ENCODE peak calls at places on chromosomes 12 and 14, in nine cellular contexts. One of them, this sample, is unnamed.

GRCh38 chr12:644293-644639 is 19.0 kb downstream of the NINJ2 start:
- DNase-seq in NCI-H510A treated with DMSO at 0.1 percent for 48 hours: no peak
- DNase-seq in amniotic stem cell: no peak
- DNase-seq in HCT116: no peak
- DNase-seq in stimulated activated CD4-positive, alpha-beta T cell treated with anti-CD3 and anti-CD28 coated beads, Interleukin-1b, Interleukin-23, amount 100 ng/mL, for 4 hours: no peak
- DNase-seq in amniotic epithelial cell: no peak
- DNase-seq in NAMALWA: no peak
- DNase-seq in GM13977: no peak
- DNase-seq in fibroblast of the conjunctiva: no peak
- DNase-seq in this sample: no peak

GRCh38 chr12:26884765-26885576 is 52.0 kb upstream of the ITPR2 start:
- DNase-seq in NCI-H510A treated with DMSO at 0.1 percent for 48 hours: peak
- DNase-seq in amniotic stem cell: peak
- DNase-seq in HCT116: peak
- DNase-seq in stimulated activated CD4-positive, alpha-beta T cell treated with anti-CD3 and anti-CD28 coated beads, Interleukin-1b, Interleukin-23, amount 100 ng/mL, for 4 hours: peak
- DNase-seq in amniotic epithelial cell: peak
- DNase-seq in NAMALWA: peak
- DNase-seq in GM13977: peak
- DNase-seq in fibroblast of the conjunctiva: peak
- DNase-seq in this sample: peak

GRCh38 chr12:108846320-108846719 is 11.1 kb downstream of the SSH1 start:
- DNase-seq in NCI-H510A treated with DMSO at 0.1 percent for 48 hours: no peak
- DNase-seq in amniotic stem cell: no peak
- DNase-seq in HCT116: no peak
- DNase-seq in stimulated activated CD4-positive, alpha-beta T cell treated with anti-CD3 and anti-CD28 coated beads, Interleukin-1b, Interleukin-23, amount 100 ng/mL, for 4 hours: no peak
- DNase-seq in amniotic epithelial cell: no peak
- DNase-seq in NAMALWA: no peak
- DNase-seq in GM13977: no peak
- DNase-seq in fibroblast of the conjunctiva: no peak
- DNase-seq in this sample: no peak

GRCh38 chr12:107091989-107092641 is 1.2 kb downstream of the CRY1 start:
- DNase-seq in NCI-H510A treated with DMSO at 0.1 percent for 48 hours: peak
- DNase-seq in amniotic stem cell: peak
- DNase-seq in HCT116: peak
- DNase-seq in stimulated activated CD4-positive, alpha-beta T cell treated with anti-CD3 and anti-CD28 coated beads, Interleukin-1b, Interleukin-23, amount 100 ng/mL, for 4 hours: peak
- DNase-seq in amniotic epithelial cell: peak
- DNase-seq in NAMALWA: peak
- DNase-seq in GM13977: peak
- DNase-seq in fibroblast of the conjunctiva: peak
- DNase-seq in this sample: peak

GRCh38 chr12:13101854-13102375 is 1.6 kb downstream of the GSG1 start:
- DNase-seq in NCI-H510A treated with DMSO at 0.1 percent for 48 hours: peak
- DNase-seq in amniotic stem cell: no peak
- DNase-seq in HCT116: no peak
- DNase-seq in stimulated activated CD4-positive, alpha-beta T cell treated with anti-CD3 and anti-CD28 coated beads, Interleukin-1b, Interleukin-23, amount 100 ng/mL, for 4 hours: no peak
- DNase-seq in amniotic epithelial cell: peak
- DNase-seq in NAMALWA: peak
- DNase-seq in GM13977: no peak
- DNase-seq in fibroblast of the conjunctiva: no peak
- DNase-seq in this sample: no peak

GRCh38 chr14:74135386-74135785 is 50.6 kb downstream of the LIN52 start:
- DNase-seq in NCI-H510A treated with DMSO at 0.1 percent for 48 hours: no peak
- DNase-seq in amniotic stem cell: no peak
- DNase-seq in HCT116: no peak
- DNase-seq in stimulated activated CD4-positive, alpha-beta T cell treated with anti-CD3 and anti-CD28 coated beads, Interleukin-1b, Interleukin-23, amount 100 ng/mL, for 4 hours: no peak
- DNase-seq in amniotic epithelial cell: peak
- DNase-seq in NAMALWA: no peak
- DNase-seq in GM13977: no peak
- DNase-seq in fibroblast of the conjunctiva: no peak
- DNase-seq in this sample: no peak

GRCh38 chr12:128909653-128910052 is 56.4 kb downstream of the GLT1D1 start:
- DNase-seq in NCI-H510A treated with DMSO at 0.1 percent for 48 hours: no peak
- DNase-seq in amniotic stem cell: no peak
- DNase-seq in HCT116: no peak
- DNase-seq in stimulated activated CD4-positive, alpha-beta T cell treated with anti-CD3 and anti-CD28 coated beads, Interleukin-1b, Interleukin-23, amount 100 ng/mL, for 4 hours: no peak
- DNase-seq in amniotic epithelial cell: no peak
- DNase-seq in NAMALWA: no peak
- DNase-seq in GM13977: no peak
- DNase-seq in fibroblast of the conjunctiva: no peak
- DNase-seq in this sample: no peak

GRCh38 chr12:69548687-69549086 is 36.6 kb upstream of the CCT2 start:
- DNase-seq in NCI-H510A treated with DMSO at 0.1 percent for 48 hours: no peak
- DNase-seq in amniotic stem cell: no peak
- DNase-seq in HCT116: no peak
- DNase-seq in stimulated activated CD4-positive, alpha-beta T cell treated with anti-CD3 and anti-CD28 coated beads, Interleukin-1b, Interleukin-23, amount 100 ng/mL, for 4 hours: no peak
- DNase-seq in amniotic epithelial cell: no peak
- DNase-seq in NAMALWA: no peak
- DNase-seq in GM13977: no peak
- DNase-seq in fibroblast of the conjunctiva: no peak
- DNase-seq in this sample: no peak

GRCh38 chr14:31208546-31209424 is 1.2 kb upstream of the HECTD1 start:
- DNase-seq in NCI-H510A treated with DMSO at 0.1 percent for 48 hours: peak
- DNase-seq in amniotic stem cell: no peak
- DNase-seq in HCT116: no peak
- DNase-seq in stimulated activated CD4-positive, alpha-beta T cell treated with anti-CD3 and anti-CD28 coated beads, Interleukin-1b, Interleukin-23, amount 100 ng/mL, for 4 hours: no peak
- DNase-seq in amniotic epithelial cell: no peak
- DNase-seq in NAMALWA: no peak
- DNase-seq in GM13977: no peak
- DNase-seq in fibroblast of the conjunctiva: no peak
- DNase-seq in this sample: no peak

GRCh38 chr14:56116128-56116900 is 1.9 kb upstream of the PELI2 start:
- DNase-seq in NCI-H510A treated with DMSO at 0.1 percent for 48 hours: no peak
- DNase-seq in amniotic stem cell: no peak
- DNase-seq in HCT116: no peak
- DNase-seq in stimulated activated CD4-positive, alpha-beta T cell treated with anti-CD3 and anti-CD28 coated beads, Interleukin-1b, Interleukin-23, amount 100 ng/mL, for 4 hours: no peak
- DNase-seq in amniotic epithelial cell: no peak
- DNase-seq in NAMALWA: no peak
- DNase-seq in GM13977: no peak
- DNase-seq in fibroblast of the conjunctiva: no peak
- DNase-seq in this sample: no peak

GRCh38 chr12:33253123-33253522 is 186.5 kb downstream of the SYT10 start:
- DNase-seq in NCI-H510A treated with DMSO at 0.1 percent for 48 hours: no peak
- DNase-seq in amniotic stem cell: no peak
- DNase-seq in HCT116: no peak
- DNase-seq in stimulated activated CD4-positive, alpha-beta T cell treated with anti-CD3 and anti-CD28 coated beads, Interleukin-1b, Interleukin-23, amount 100 ng/mL, for 4 hours: no peak
- DNase-seq in amniotic epithelial cell: no peak
- DNase-seq in NAMALWA: no peak
- DNase-seq in GM13977: no peak
- DNase-seq in fibroblast of the conjunctiva: no peak
- DNase-seq in this sample: no peak

GRCh38 chr14:65949711-65950516 is 536.3 kb upstream of the CCDC196 start:
- DNase-seq in NCI-H510A treated with DMSO at 0.1 percent for 48 hours: peak
- DNase-seq in amniotic stem cell: no peak
- DNase-seq in HCT116: peak
- DNase-seq in stimulated activated CD4-positive, alpha-beta T cell treated with anti-CD3 and anti-CD28 coated beads, Interleukin-1b, Interleukin-23, amount 100 ng/mL, for 4 hours: no peak
- DNase-seq in amniotic epithelial cell: peak
- DNase-seq in NAMALWA: no peak
- DNase-seq in GM13977: peak
- DNase-seq in fibroblast of the conjunctiva: no peak
- DNase-seq in this sample: peak

GRCh38 chr12:46562625-46563228 is 190.2 kb upstream of the SLC38A2 start:
- DNase-seq in NCI-H510A treated with DMSO at 0.1 percent for 48 hours: peak
- DNase-seq in amniotic stem cell: peak
- DNase-seq in HCT116: no peak
- DNase-seq in stimulated activated CD4-positive, alpha-beta T cell treated with anti-CD3 and anti-CD28 coated beads, Interleukin-1b, Interleukin-23, amount 100 ng/mL, for 4 hours: no peak
- DNase-seq in amniotic epithelial cell: peak
- DNase-seq in NAMALWA: no peak
- DNase-seq in GM13977: no peak
- DNase-seq in fibroblast of the conjunctiva: peak
- DNase-seq in this sample: no peak

GRCh38 chr12:45259732-45260480 is 44.0 kb downstream of the ANO6 start:
- DNase-seq in NCI-H510A treated with DMSO at 0.1 percent for 48 hours: no peak
- DNase-seq in amniotic stem cell: no peak
- DNase-seq in HCT116: no peak
- DNase-seq in stimulated activated CD4-positive, alpha-beta T cell treated with anti-CD3 and anti-CD28 coated beads, Interleukin-1b, Interleukin-23, amount 100 ng/mL, for 4 hours: no peak
- DNase-seq in amniotic epithelial cell: peak
- DNase-seq in NAMALWA: no peak
- DNase-seq in GM13977: no peak
- DNase-seq in fibroblast of the conjunctiva: peak
- DNase-seq in this sample: no peak

GRCh38 chr12:105218434-105218833 is 17.5 kb downstream of the APPL2 start:
- DNase-seq in NCI-H510A treated with DMSO at 0.1 percent for 48 hours: no peak
- DNase-seq in amniotic stem cell: no peak
- DNase-seq in HCT116: no peak
- DNase-seq in stimulated activated CD4-positive, alpha-beta T cell treated with anti-CD3 and anti-CD28 coated beads, Interleukin-1b, Interleukin-23, amount 100 ng/mL, for 4 hours: no peak
- DNase-seq in amniotic epithelial cell: no peak
- DNase-seq in NAMALWA: no peak
- DNase-seq in GM13977: no peak
- DNase-seq in fibroblast of the conjunctiva: no peak
- DNase-seq in this sample: no peak

GRCh38 chr14:68687746-68688145 is 105.1 kb downstream of the ZFP36L1 start:
- DNase-seq in NCI-H510A treated with DMSO at 0.1 percent for 48 hours: no peak
- DNase-seq in amniotic stem cell: peak
- DNase-seq in HCT116: peak
- DNase-seq in stimulated activated CD4-positive, alpha-beta T cell treated with anti-CD3 and anti-CD28 coated beads, Interleukin-1b, Interleukin-23, amount 100 ng/mL, for 4 hours: no peak
- DNase-seq in amniotic epithelial cell: peak
- DNase-seq in NAMALWA: no peak
- DNase-seq in GM13977: no peak
- DNase-seq in fibroblast of the conjunctiva: no peak
- DNase-seq in this sample: no peak

GRCh38 chr12:124381454-124382207 is 86.7 kb downstream of the RFLNA start:
- DNase-seq in NCI-H510A treated with DMSO at 0.1 percent for 48 hours: no peak
- DNase-seq in amniotic stem cell: no peak
- DNase-seq in HCT116: no peak
- DNase-seq in stimulated activated CD4-positive, alpha-beta T cell treated with anti-CD3 and anti-CD28 coated beads, Interleukin-1b, Interleukin-23, amount 100 ng/mL, for 4 hours: no peak
- DNase-seq in amniotic epithelial cell: peak
- DNase-seq in NAMALWA: no peak
- DNase-seq in GM13977: no peak
- DNase-seq in fibroblast of the conjunctiva: no peak
- DNase-seq in this sample: no peak

GRCh38 chr14:22545842-22546721 is 42.9 kb downstream of the DAD1 start:
- DNase-seq in NCI-H510A treated with DMSO at 0.1 percent for 48 hours: no peak
- DNase-seq in amniotic stem cell: peak
- DNase-seq in HCT116: no peak
- DNase-seq in stimulated activated CD4-positive, alpha-beta T cell treated with anti-CD3 and anti-CD28 coated beads, Interleukin-1b, Interleukin-23, amount 100 ng/mL, for 4 hours: no peak
- DNase-seq in amniotic epithelial cell: peak
- DNase-seq in NAMALWA: no peak
- DNase-seq in GM13977: no peak
- DNase-seq in fibroblast of the conjunctiva: peak
- DNase-seq in this sample: no peak

GRCh38 chr14:64990291-64990690 is 3.6 kb downstream of the FNTB start:
- DNase-seq in NCI-H510A treated with DMSO at 0.1 percent for 48 hours: no peak
- DNase-seq in amniotic stem cell: no peak
- DNase-seq in HCT116: no peak
- DNase-seq in stimulated activated CD4-positive, alpha-beta T cell treated with anti-CD3 and anti-CD28 coated beads, Interleukin-1b, Interleukin-23, amount 100 ng/mL, for 4 hours: no peak
- DNase-seq in amniotic epithelial cell: no peak
- DNase-seq in NAMALWA: no peak
- DNase-seq in GM13977: no peak
- DNase-seq in fibroblast of the conjunctiva: no peak
- DNase-seq in this sample: no peak

GRCh38 chr12:105740337-105740736 is 398.4 kb downstream of the NUAK1 start:
- DNase-seq in NCI-H510A treated with DMSO at 0.1 percent for 48 hours: no peak
- DNase-seq in amniotic stem cell: no peak
- DNase-seq in HCT116: no peak
- DNase-seq in stimulated activated CD4-positive, alpha-beta T cell treated with anti-CD3 and anti-CD28 coated beads, Interleukin-1b, Interleukin-23, amount 100 ng/mL, for 4 hours: no peak
- DNase-seq in amniotic epithelial cell: no peak
- DNase-seq in NAMALWA: no peak
- DNase-seq in GM13977: no peak
- DNase-seq in fibroblast of the conjunctiva: no peak
- DNase-seq in this sample: no peak

GRCh38 chr14:76955575-76956252 is 72.8 kb downstream of the IRF2BPL start:
- DNase-seq in NCI-H510A treated with DMSO at 0.1 percent for 48 hours: peak
- DNase-seq in amniotic stem cell: no peak
- DNase-seq in HCT116: no peak
- DNase-seq in stimulated activated CD4-positive, alpha-beta T cell treated with anti-CD3 and anti-CD28 coated beads, Interleukin-1b, Interleukin-23, amount 100 ng/mL, for 4 hours: peak
- DNase-seq in amniotic epithelial cell: peak
- DNase-seq in NAMALWA: peak
- DNase-seq in GM13977: peak
- DNase-seq in fibroblast of the conjunctiva: no peak
- DNase-seq in this sample: no peak

GRCh38 chr14:53894456-53894855 is 62.2 kb downstream of the BMP4 start:
- DNase-seq in NCI-H510A treated with DMSO at 0.1 percent for 48 hours: no peak
- DNase-seq in amniotic stem cell: peak
- DNase-seq in HCT116: no peak
- DNase-seq in stimulated activated CD4-positive, alpha-beta T cell treated with anti-CD3 and anti-CD28 coated beads, Interleukin-1b, Interleukin-23, amount 100 ng/mL, for 4 hours: no peak
- DNase-seq in amniotic epithelial cell: peak
- DNase-seq in NAMALWA: no peak
- DNase-seq in GM13977: peak
- DNase-seq in fibroblast of the conjunctiva: peak
- DNase-seq in this sample: no peak